ENCODE peak calls at places on chromosomes 12 and 14, in eight cellular contexts. K is skeletal muscle cell; C is amniotic stem cell; R is activated naive CD4-positive, alpha-beta T cell treated with anti-CD3 and anti-CD28 coated beads for 36 hours; M is brain microvascular endothelial cell; L is effector memory CD4-positive, alpha-beta T cell; F is fibroblast of pulmonary artery; I is fibroblast of the conjunctiva. B is an unnamed sample.

GRCh38 chr14:56207626-56208297 is 89.6 kb downstream of the PELI2 start:
- DNase-seq in K (no peak), C (no peak), R (no peak), M (no peak), L (no peak), F (no peak), I (no peak), B (no peak)

GRCh38 chr14:103091041-103091882 is 3.3 kb upstream of the EXOC3L4 start:
- DNase-seq in K (no peak), C (no peak), R (peak), M (no peak), L (peak), F (peak), I (no peak), B (peak)

GRCh38 chr14:60775296-60775695 is 40.7 kb downstream of the MNAT1 start:
- DNase-seq in K (peak), C (no peak), R (no peak), M (peak), L (no peak), F (peak), I (no peak), B (no peak)

GRCh38 chr14:100454437-100454836 is 131.3 kb downstream of the SLC25A47 start:
- DNase-seq in K (no peak), C (no peak), R (no peak), M (no peak), L (no peak), F (no peak), I (no peak), B (no peak)

GRCh38 chr12:13103391-13104033 is at the start of gene GSG1:
- DNase-seq in K (no peak), C (no peak), R (peak), M (no peak), L (no peak), F (no peak), I (no peak), B (no peak)

GRCh38 chr14:104865631-104866441 is 768 bp downstream of the CEP170B start:
- DNase-seq in K (peak), C (peak), R (peak), M (peak), L (no peak), F (peak), I (peak), B (peak)

GRCh38 chr14:104421892-104422291 is 157.7 kb upstream of the C14orf180 start:
- DNase-seq in K (no peak), C (no peak), R (no peak), M (no peak), L (no peak), F (no peak), I (no peak), B (no peak)

GRCh38 chr14:19974844-19975243 is 547 bp upstream of the OR4K15 start:
- DNase-seq in K (no peak), C (no peak), R (peak), M (no peak), L (no peak), F (no peak), I (no peak), B (no peak)

GRCh38 chr12:4353785-4354208 is 25.7 kb downstream of the FGF23 start:
- DNase-seq in K (no peak), C (no peak), R (peak), M (no peak), L (peak), F (peak), I (no peak), B (peak)

GRCh38 chr12:110165540-110166159 is 41.5 kb downstream of the IFT81 start:
- DNase-seq in K (no peak), C (no peak), R (no peak), M (no peak), L (no peak), F (no peak), I (no peak), B (no peak)

GRCh38 chr14:44901696-44902095 is 60.1 kb downstream of the KLHL28 start:
- DNase-seq in K (no peak), C (no peak), R (no peak), M (no peak), L (no peak), F (no peak), I (no peak), B (no peak)

GRCh38 chr12:122437656-122438121 is 15.2 kb upstream of the CLIP1 start:
- DNase-seq in K (no peak), C (no peak), R (no peak), M (no peak), L (no peak), F (peak), I (no peak), B (no peak)

GRCh38 chr14:75577090-75577489 is 1.3 kb upstream of the FLVCR2 start:
- DNase-seq in K (no peak), C (no peak), R (no peak), M (no peak), L (no peak), F (no peak), I (no peak), B (no peak)

GRCh38 chr14:24481622-24482324 is 26.3 kb downstream of the CMA1 start:
- DNase-seq in K (no peak), C (no peak), R (peak), M (peak), L (no peak), F (peak), I (peak), B (peak)

GRCh38 chr14:89302396-89302950 is 114.6 kb downstream of the FOXN3 start:
- DNase-seq in K (no peak), C (no peak), R (no peak), M (no peak), L (no peak), F (no peak), I (no peak), B (no peak)

GRCh38 chr12:66144796-66145754 is 14.5 kb upstream of the LLPH start:
- DNase-seq in K (peak), C (peak), R (peak), M (peak), L (no peak), F (peak), I (peak), B (peak)

GRCh38 chr12:57724936-57725740 is 13.4 kb downstream of the AGAP2 start:
- DNase-seq in K (no peak), C (no peak), R (no peak), M (no peak), L (no peak), F (no peak), I (no peak), B (no peak)

B was measured in KBM-7.